ENCODE peak calls at places on chromosomes 2 and 18, in ten cellular contexts. D is Panc1, I is endodermal cell, Y is B cell, B is AG04450, V is GM20000, J is sigmoid colon, N is OCI-LY7, F is Calu3, H is endothelial cell. L is an unnamed sample.

GRCh38 chr2:211879323-211879722 is 659.3 kb downstream of the ERBB4 start:
- DNase-seq in I (no peak), B (no peak), J (no peak), F (peak), V (no peak), Y (no peak), D (no peak), N (peak), H (no peak), L (peak)

GRCh38 chr2:79909521-79909920 is 395.0 kb downstream of the LRRTM1 start:
- DNase-seq in N (no peak), F (no peak), J (no peak), Y (no peak), I (no peak), V (no peak), D (no peak), H (no peak), B (no peak), L (no peak)

GRCh38 chr2:97067279-97068004 is 27.2 kb downstream of the FAHD2B start:
- DNase-seq in Y (no peak), I (no peak), N (no peak), B (no peak), H (no peak), F (no peak), D (no peak), V (no peak), J (no peak), L (no peak)

GRCh38 chr2:187553908-187554703 is at the start of gene TFPI:
- DNase-seq in B (no peak), I (no peak), V (no peak), F (peak), D (no peak), N (no peak), J (no peak), H (peak), Y (no peak), L (no peak)

GRCh38 chr2:26737221-26737620 is 26.9 kb upstream of the SLC35F6 start:
- DNase-seq in J (no peak), V (no peak), N (no peak), I (no peak), B (no peak), D (no peak), F (no peak), H (no peak), Y (no peak), L (no peak)

GRCh38 chr2:148832626-148833025 is 42.4 kb upstream of the KIF5C start:
- DNase-seq in J (no peak), V (no peak), F (no peak), N (no peak), D (no peak), Y (no peak), I (no peak), B (no peak), H (no peak), L (no peak)

GRCh38 chr2:184644685-184645084 is 46.4 kb downstream of the ZNF804A start:
- DNase-seq in V (no peak), D (no peak), Y (no peak), B (no peak), H (no peak), J (no peak), F (no peak), N (no peak), I (no peak), L (no peak)

GRCh38 chr2:207558106-207558505 is 28.3 kb downstream of the CREB1 start:
- DNase-seq in V (no peak), F (no peak), Y (no peak), B (peak), I (no peak), D (no peak), H (no peak), N (no peak), J (no peak), L (no peak)

GRCh38 chr2:195026261-195026660 is 630.8 kb upstream of the SLC39A10 start:
- DNase-seq in I (no peak), H (no peak), Y (no peak), D (no peak), V (no peak), J (no peak), B (peak), F (peak), N (no peak), L (no peak)

GRCh38 chr2:149365826-149366583 is 35.6 kb downstream of the LYPD6 start:
- DNase-seq in N (no peak), J (no peak), Y (no peak), B (no peak), V (no peak), D (no peak), H (no peak), F (peak), I (no peak), L (no peak)

GRCh38 chr2:72035518-72036172 is 112.0 kb downstream of the CYP26B1 start:
- DNase-seq in F (no peak), H (no peak), D (no peak), J (no peak), B (no peak), Y (no peak), V (no peak), N (no peak), I (peak), L (peak)

GRCh38 chr2:234032301-234032856 is 18.1 kb upstream of the SPP2 start:
- DNase-seq in B (peak), N (no peak), J (no peak), D (no peak), V (no peak), I (no peak), Y (no peak), H (no peak), F (no peak), L (no peak)

GRCh38 chr2:203453858-203454451 is 81.1 kb downstream of the RAPH1 start:
- DNase-seq in F (peak), N (peak), Y (no peak), B (peak), H (peak), J (no peak), V (peak), I (no peak), D (peak), L (peak)

GRCh38 chr18:74836296-74837139 is 238.8 kb downstream of the ZNF407 start:
- DNase-seq in V (no peak), H (no peak), J (peak), B (no peak), D (no peak), F (peak), Y (no peak), I (no peak), N (no peak), L (no peak)

GRCh38 chr2:42368817-42369550 is 8.0 kb upstream of the COX7A2L start:
- DNase-seq in J (no peak), B (no peak), N (no peak), Y (no peak), F (no peak), V (no peak), I (no peak), D (no peak), H (peak), L (no peak)

GRCh38 chr2:85248741-85249524 is 78.9 kb downstream of the TGOLN2 start:
- DNase-seq in J (no peak), D (peak), Y (no peak), B (peak), H (no peak), V (no peak), N (no peak), F (no peak), I (no peak), L (no peak)

GRCh38 chr2:10526281-10526680 is 78.2 kb upstream of the ODC1 start:
- DNase-seq in F (no peak), I (peak), D (no peak), V (no peak), Y (no peak), N (no peak), H (no peak), B (no peak), J (peak), L (no peak)

DNA sequence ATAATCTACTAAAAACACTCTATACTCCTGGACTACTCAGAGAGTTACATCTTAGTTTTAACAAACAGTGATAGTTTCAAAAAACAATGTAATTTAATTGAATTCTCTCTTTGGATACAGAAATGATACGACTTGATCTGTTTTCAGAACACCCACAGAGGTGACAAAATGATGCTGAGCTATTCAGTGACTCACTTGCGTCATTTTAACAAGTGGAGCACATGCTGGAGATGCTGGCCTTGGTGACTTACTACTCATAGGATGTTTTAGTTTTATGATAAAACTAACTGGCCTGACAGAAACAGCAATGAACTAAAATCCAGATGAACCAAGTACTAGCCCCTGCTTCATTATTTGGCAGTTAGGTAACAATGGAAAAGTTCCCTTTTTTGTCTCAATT is 101.3 kb upstream of the ITGB6 start:
- DNase-seq in Y (no peak), H (no peak), N (no peak), V (no peak), J (no peak), B (no peak), D (no peak), I (no peak), F (no peak), L (no peak)
- TF ChIP-seq CTCF in Y (no peak), H (no peak), N (no peak), V (no peak), J (no peak), B (no peak), D (no peak), I (no peak), F (no peak), L (no peak)

DNA sequence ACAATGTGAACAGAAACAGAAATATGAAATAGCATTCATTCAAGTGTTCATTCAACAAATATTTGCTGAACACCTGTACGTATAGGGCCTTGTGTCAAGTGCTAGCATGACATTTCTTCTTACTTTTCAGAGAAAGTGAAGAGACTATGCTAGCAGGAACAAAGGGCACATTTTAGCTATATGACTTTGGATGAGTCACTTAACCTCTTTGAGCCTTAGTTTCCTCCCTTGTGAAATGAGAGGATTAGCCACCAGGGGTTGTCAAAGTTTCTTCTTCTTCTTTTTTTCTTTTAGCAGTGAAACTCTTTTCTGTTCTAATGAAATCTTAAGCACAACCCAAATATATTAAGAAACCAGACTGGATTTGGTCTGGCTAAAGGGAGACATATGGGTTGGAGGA is 53.1 kb downstream of the FIGN start:
- DNase-seq in V (no peak), D (no peak), Y (no peak), H (no peak), I (no peak), J (no peak), N (no peak), B (no peak), F (peak), L (no peak)
- TF ChIP-seq CTCF in V (no peak), D (no peak), Y (no peak), H (no peak), I (peak), J (no peak), N (no peak), B (peak), F (peak), L (no peak)

GRCh38 chr18:27005589-27005988 is 140.1 kb upstream of the AQP4 start:
- DNase-seq in F (peak), D (no peak), I (peak), J (no peak), B (no peak), V (peak), N (peak), H (no peak), Y (no peak), L (peak)
- TF ChIP-seq CTCF in F (peak), D (peak), I (peak), J (no peak), B (no peak), V (peak), N (peak), H (peak), Y (no peak), L (peak)

DNA sequence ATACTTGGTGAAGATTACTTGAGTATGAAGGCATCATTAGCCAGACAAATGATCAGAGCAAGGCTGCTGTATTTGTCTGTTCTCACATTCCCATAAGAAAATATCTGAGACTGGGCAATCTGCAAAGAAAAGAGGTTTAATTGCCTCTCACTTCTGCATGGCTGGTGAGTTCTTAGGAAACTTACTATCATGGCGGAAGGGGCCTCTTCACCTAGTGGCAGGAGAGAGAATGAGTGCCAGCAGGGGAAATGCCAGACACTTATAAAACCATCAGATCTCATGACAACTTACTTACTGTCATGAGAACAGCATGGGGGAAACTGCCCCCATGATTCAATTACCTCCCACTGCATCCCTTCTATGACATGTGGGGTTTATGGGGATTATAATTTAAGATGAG is 452.3 kb downstream of the GALR1 start:
- DNase-seq in V (no peak), Y (no peak), N (no peak), F (no peak), B (no peak), J (no peak), D (no peak), H (no peak), I (peak), L (no peak)
- TF ChIP-seq CTCF in V (no peak), Y (no peak), N (no peak), F (no peak), B (no peak), J (no peak), D (no peak), H (no peak), I (no peak), L (no peak)

GRCh38 chr18:22167471-22168151 is 1.8 kb upstream of the GATA6 start:
- DNase-seq in B (no peak), J (no peak), N (no peak), F (peak), D (no peak), H (peak), I (peak), V (no peak), Y (no peak), L (peak)

GRCh38 chr18:22169889-22170420 is 566 bp downstream of the GATA6 start:
- DNase-seq in V (peak), Y (no peak), N (no peak), D (no peak), J (no peak), B (no peak), H (no peak), I (peak), F (no peak), L (peak)

GRCh38 chr18:22170421-22171262 is 1.3 kb downstream of the GATA6 start:
- DNase-seq in Y (no peak), N (no peak), J (peak), D (no peak), F (no peak), H (no peak), B (peak), V (peak), I (peak), L (peak)

GRCh38 chr18:22168360-22168921 is 948 bp upstream of the GATA6 start:
- DNase-seq in F (peak), D (no peak), H (peak), Y (no peak), B (no peak), N (no peak), V (peak), I (peak), J (no peak), L (peak)

DNA sequence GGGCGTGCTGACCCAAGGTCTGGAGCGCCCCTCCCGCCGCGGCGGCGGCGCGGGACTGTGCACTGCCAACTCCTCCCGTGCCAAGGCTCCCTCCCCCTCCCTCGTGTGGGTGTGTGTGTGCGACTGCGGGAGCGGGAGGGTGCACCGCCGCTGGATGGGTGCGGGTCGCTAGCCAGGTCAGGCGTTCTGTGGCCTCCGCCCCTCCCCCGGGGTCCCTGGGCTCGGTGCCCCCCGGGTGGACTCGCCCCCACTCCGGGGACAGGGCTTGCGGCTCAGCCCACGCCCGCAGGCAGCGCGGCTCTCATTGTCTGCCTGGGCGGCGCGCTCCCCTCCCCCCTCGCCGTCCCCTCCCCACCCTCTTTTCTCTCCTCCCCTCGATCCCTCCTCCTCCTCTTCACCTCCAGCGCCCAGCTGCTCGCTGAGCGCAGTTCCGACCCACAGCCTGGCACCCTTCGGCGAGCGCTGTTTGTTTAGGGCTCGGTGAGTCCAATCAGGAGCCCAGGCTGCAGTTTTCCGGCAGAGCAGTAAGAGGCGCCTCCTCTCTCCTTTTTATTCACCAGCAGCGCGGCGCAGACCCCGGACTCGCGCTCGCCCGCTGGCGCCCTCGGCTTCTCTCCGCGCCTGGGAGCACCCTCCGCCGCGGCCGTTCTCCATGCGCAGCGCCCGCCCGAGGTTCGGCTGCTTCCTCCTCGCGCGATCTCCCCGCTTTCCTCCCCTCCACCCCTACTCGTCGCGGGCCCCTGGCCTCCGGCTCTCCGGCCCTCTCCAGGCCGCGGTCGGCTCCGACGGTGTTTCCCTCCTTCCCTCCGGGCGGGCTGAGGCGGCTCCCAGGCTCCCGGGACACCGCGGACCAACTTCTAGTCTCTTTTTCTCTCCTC is at the start of gene GATA6:
- DNase-seq in F (peak), J (peak), D (peak), N (no peak), Y (no peak), B (peak), H (peak), V (peak), I (peak), L (peak)
- TF ChIP-seq CTCF in F (no peak), J (no peak), D (peak), N (no peak), Y (no peak), B (peak), H (no peak), V (peak), I (peak), L (peak)

GRCh38 chr2:117771969-117772630 is 42.4 kb upstream of the DDX18 start:
- DNase-seq in J (no peak), F (no peak), B (no peak), N (peak), V (peak), D (no peak), Y (no peak), H (no peak), I (no peak), L (peak)
- TF ChIP-seq CTCF in J (no peak), F (peak), B (peak), N (peak), V (no peak), D (peak), Y (peak), H (peak), I (peak), L (peak)

GRCh38 chr2:2146220-2146619 is 184.9 kb downstream of the MYT1L start:
- DNase-seq in V (no peak), J (no peak), B (no peak), F (no peak), Y (no peak), N (no peak), D (no peak), H (no peak), I (no peak), L (no peak)
- TF ChIP-seq CTCF in V (no peak), J (no peak), B (no peak), F (no peak), Y (no peak), N (no peak), D (no peak), H (no peak), I (no peak), L (no peak)

GRCh38 chr2:109448946-109449788 is 164.6 kb downstream of the SEPTIN10 start:
- DNase-seq in I (peak), N (no peak), V (no peak), D (no peak), J (peak), F (peak), H (no peak), Y (no peak), B (no peak), L (no peak)
- TF ChIP-seq CTCF in I (no peak), N (no peak), V (no peak), D (no peak), J (no peak), F (no peak), H (no peak), Y (no peak), B (no peak), L (no peak)